ENCODE peak calls at places on chromosomes 4 and X, in six cellular contexts. V is PC-3, M is fibroblast of lung, O is tibial nerve, K is uterus, B is body of pancreas. L is an unnamed sample.

GRCh38 chr4:180426938-180427337 is 1816.3 kb upstream of the TENM3 start:
- DNase-seq in V (no peak), M (no peak), O (no peak), K (no peak), B (no peak), L (no peak)

GRCh38 chr4:140286503-140286902 is 86.9 kb upstream of the SCOC start:
- DNase-seq in V (no peak), M (no peak), O (no peak), K (no peak), B (peak), L (no peak)

GRCh38 chr4:147683717-147684700 is at the start of gene PRMT9:
- DNase-seq in V (peak), M (peak), O (peak), K (peak), B (peak), L (peak)

GRCh38 chr4:151517896-151518295 is 108.9 kb downstream of the FHIP1A start:
- DNase-seq in V (no peak), M (no peak), O (no peak), K (no peak), B (no peak), L (no peak)

GRCh38 chr4:10578027-10578426 is 106.5 kb downstream of the CLNK start:
- DNase-seq in V (no peak), M (no peak), O (no peak), K (no peak), B (no peak), L (no peak)

GRCh38 chr4:118765399-118765798 is 70.5 kb downstream of the SEC24D start:
- DNase-seq in V (peak), M (peak), O (no peak), K (peak), B (no peak), L (peak)

GRCh38 chr4:81891005-81891795 is 419.5 kb upstream of the RASGEF1B start:
- DNase-seq in V (no peak), M (no peak), O (no peak), K (no peak), B (no peak), L (no peak)

GRCh38 chr4:184769285-184769825 is 35.5 kb upstream of the CENPU start:
- DNase-seq in V (no peak), M (no peak), O (no peak), K (no peak), B (no peak), L (no peak)

GRCh38 chr4:108922191-108922590 is 159.3 kb upstream of the ETNPPL start:
- DNase-seq in V (no peak), M (no peak), O (no peak), K (no peak), B (no peak), L (no peak)

GRCh38 chr4:16591867-16592266 is 306.6 kb downstream of the LDB2 start:
- DNase-seq in V (no peak), M (peak), O (no peak), K (peak), B (peak), L (no peak)

GRCh38 chr4:163558539-163559044 is 64.1 kb downstream of the TMA16 start:
- DNase-seq in V (no peak), M (peak), O (no peak), K (no peak), B (peak), L (no peak)

GRCh38 chr4:2248821-2249261 is 6.9 kb upstream of the HAUS3 start:
- DNase-seq in V (no peak), M (no peak), O (peak), K (no peak), B (peak), L (no peak)

GRCh38 chr4:148030486-148030885 is 298.6 kb downstream of the ARHGAP10 start:
- DNase-seq in V (no peak), M (peak), O (no peak), K (no peak), B (no peak), L (no peak)

GRCh38 chr4:20254517-20255250 is 3.0 kb downstream of the SLIT2 start:
- DNase-seq in V (no peak), M (peak), O (peak), K (peak), B (peak), L (no peak)

GRCh38 chrX:7946960-7947359 is 19.7 kb upstream of the PNPLA4 start:
- DNase-seq in V (no peak), M (no peak), O (no peak), K (no peak), B (no peak), L (no peak)

GRCh38 chr4:98113005-98113404 is 30.3 kb downstream of the STPG2 start:
- DNase-seq in V (peak), M (peak), O (no peak), K (no peak), B (peak), L (peak)

GRCh38 chr4:156999175-156999517 is 27.5 kb upstream of the PDGFC start:
- DNase-seq in V (peak), M (peak), O (no peak), K (peak), B (peak), L (peak)

GRCh38 chr4:159543831-159544230 is 441.0 kb downstream of the RAPGEF2 start:
- DNase-seq in V (no peak), M (no peak), O (no peak), K (no peak), B (no peak), L (no peak)

GRCh38 chr4:103996637-103997036 is 276.9 kb upstream of the TACR3 start:
- DNase-seq in V (peak), M (peak), O (no peak), K (no peak), B (peak), L (no peak)

DNA sequence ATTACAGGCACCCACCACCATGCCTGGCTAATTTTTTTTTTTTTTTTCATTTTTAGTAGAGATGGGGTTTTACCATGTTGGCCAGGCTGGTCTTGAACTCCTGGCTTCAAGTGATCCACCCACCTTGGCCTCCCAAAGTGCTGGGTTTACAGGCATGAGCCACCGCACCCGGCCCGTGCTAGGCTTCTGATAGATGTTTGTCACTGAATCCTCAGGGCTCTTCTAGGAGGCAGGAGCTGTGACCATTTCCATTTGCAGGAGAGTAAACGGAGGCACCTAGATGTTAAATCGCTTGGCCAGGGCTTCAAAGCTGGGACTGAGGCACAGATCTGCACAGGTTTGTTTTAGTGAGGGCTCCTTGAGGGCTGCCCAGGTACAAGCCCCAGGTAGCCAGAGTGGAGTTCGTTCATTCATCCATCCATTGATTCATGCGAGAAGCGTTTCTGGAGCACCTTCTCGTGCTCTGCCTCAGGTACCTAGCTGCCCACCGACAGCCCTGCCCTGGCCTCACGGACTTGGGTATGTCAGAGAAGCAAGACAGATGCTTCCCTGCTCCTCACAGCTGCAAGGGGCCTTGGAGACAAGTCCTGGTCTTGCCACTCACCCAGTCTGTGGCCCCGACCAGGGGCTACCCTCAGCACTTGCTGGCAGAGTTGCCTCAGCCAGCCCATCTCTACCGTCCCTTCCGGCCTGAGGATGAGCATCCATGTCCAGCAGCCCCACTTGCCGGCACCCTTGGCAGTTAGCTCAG is 106.4 kb downstream of the PSAPL1 start:
- DNase-seq in V (no peak), M (no peak), O (no peak), K (no peak), B (no peak), L (no peak)
- H3K27ac ChIP-seq in V (peak), M (no peak), O (no peak), K (no peak), B (no peak), L (no peak)

GRCh38 chr4:86450189-86450588 is 90.3 kb upstream of the MAPK10 start:
- DNase-seq in V (no peak), M (no peak), O (no peak), K (no peak), B (no peak), L (no peak)

GRCh38 chr4:86450861-86451260 is 91.0 kb upstream of the MAPK10 start:
- DNase-seq in V (no peak), M (no peak), O (no peak), K (no peak), B (no peak), L (no peak)

GRCh38 chr4:86451560-86452322 is 91.9 kb upstream of the MAPK10 start:
- DNase-seq in V (peak), M (peak), O (no peak), K (peak), B (no peak), L (no peak)

GRCh38 chr4:86452323-86452995 is 92.6 kb upstream of the MAPK10 start:
- DNase-seq in V (no peak), M (peak), O (no peak), K (peak), B (no peak), L (no peak)

DNA sequence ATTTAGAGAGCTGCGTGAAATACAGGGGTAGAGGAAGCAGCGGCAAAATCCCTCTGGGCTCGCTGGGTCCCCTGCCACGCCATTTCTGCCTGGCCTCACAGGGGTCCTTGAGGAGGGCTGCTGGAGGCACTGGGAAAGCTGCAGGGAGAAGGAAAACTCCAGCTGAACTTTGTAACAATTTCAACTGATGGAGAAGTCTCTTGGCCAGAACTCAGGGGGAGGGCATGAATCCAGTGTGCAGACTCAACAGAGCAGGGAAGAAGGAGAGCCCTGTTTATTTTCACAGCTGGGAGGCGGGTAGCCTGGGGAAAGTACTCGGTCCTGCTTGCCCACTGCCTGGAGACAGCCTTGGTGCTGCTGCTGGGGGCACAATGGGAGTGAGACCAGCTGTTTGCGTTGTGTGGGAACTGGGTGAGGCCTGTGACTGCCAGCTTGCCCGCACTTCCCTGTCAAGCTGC is 93.2 kb upstream of the MAPK10 start:
- DNase-seq in V (peak), M (peak), O (no peak), K (peak), B (peak), L (no peak)
- H3K4me3 ChIP-seq in V (no peak), M (peak), O (peak), K (peak), B (no peak), L (no peak)

GRCh38 chr4:86033171-86033570 is 326.7 kb downstream of the MAPK10 start:
- DNase-seq in V (peak), M (peak), O (no peak), K (peak), B (peak), L (no peak)
- H3K27ac ChIP-seq in V (peak), M (peak), O (no peak), K (peak), B (no peak), L (no peak)

GRCh38 chrX:12844319-12844718 is 22.6 kb upstream of the TLR7 start:
- DNase-seq in V (no peak), M (no peak), O (no peak), K (no peak), B (no peak), L (peak)

GRCh38 chrX:12843061-12843667 is 23.7 kb upstream of the TLR7 start:
- DNase-seq in V (no peak), M (no peak), O (no peak), K (no peak), B (no peak), L (no peak)

DNA sequence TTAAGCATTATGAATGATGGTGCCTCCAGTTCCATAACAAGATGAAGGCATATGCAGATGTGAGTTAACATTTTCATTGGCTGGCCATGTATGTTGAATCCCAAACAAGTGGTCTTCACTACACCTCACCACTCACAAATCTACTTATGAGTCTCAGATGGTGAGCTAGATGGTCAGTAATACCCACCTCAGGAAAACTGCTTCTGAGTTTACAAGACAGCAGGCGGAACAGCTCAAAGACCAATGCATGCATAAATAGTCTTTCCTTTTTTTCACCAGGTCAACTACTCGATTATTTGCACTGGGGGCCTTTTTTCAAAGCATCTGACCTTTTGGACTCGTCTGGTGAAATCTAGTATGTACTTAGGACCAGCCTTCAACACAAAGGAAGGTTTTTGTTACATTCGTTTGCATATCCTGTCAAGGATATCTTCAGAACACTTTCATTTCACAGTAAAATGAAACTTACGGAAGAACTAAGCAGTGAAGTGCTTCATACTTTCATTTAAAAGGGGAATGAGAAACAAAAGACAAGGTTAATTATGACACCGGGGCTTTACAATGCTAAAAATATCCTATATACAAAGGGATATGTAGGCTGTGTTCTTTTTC is 23.1 kb upstream of the TLR7 start:
- DNase-seq in V (no peak), M (no peak), O (no peak), K (no peak), B (no peak), L (peak)
- H3K4me3 ChIP-seq in V (no peak), M (no peak), O (no peak), K (no peak), B (no peak), L (no peak)

GRCh38 chr4:181821039-181822004 is 421.9 kb upstream of the TENM3 start:
- DNase-seq in V (no peak), M (peak), O (no peak), K (no peak), B (no peak), L (peak)
- H3K27ac ChIP-seq in V (no peak), M (no peak), O (peak), K (no peak), B (no peak), L (no peak)

GRCh38 chr4:6673660-6674499 is 19.8 kb upstream of the S100P start:
- DNase-seq in V (peak), M (peak), O (peak), K (peak), B (peak), L (peak)

GRCh38 chr4:6676722-6677558 is 16.7 kb upstream of the S100P start:
- DNase-seq in V (no peak), M (no peak), O (no peak), K (no peak), B (no peak), L (no peak)

GRCh38 chr4:6672131-6672530 is 21.5 kb upstream of the S100P start:
- DNase-seq in V (no peak), M (no peak), O (no peak), K (no peak), B (no peak), L (no peak)

GRCh38 chr4:6671648-6672047 is 22.0 kb upstream of the S100P start:
- DNase-seq in V (no peak), M (no peak), O (no peak), K (no peak), B (no peak), L (no peak)

GRCh38 chr4:6674500-6675149 is 19.1 kb upstream of the S100P start:
- DNase-seq in V (peak), M (peak), O (no peak), K (no peak), B (peak), L (peak)
- H3K4me3 ChIP-seq in V (peak), M (peak), O (peak), K (peak), B (peak), L (peak)

L was measured in small intestine.